ENCODE peak calls at places on chromosome 4, in four cellular contexts. D, C, M and P are unnamed samples.

GRCh38 chr4:63583561-63583960 is 825.7 kb downstream of the TECRL start:
- DNase-seq in D (no peak), C (no peak), M (no peak), P (no peak)

GRCh38 chr4:152735302-152735917 is 44.1 kb downstream of the TIGD4 start:
- DNase-seq in D (peak), C (peak), M (no peak), P (peak)

GRCh38 chr4:83022724-83023427 is 12.1 kb upstream of the COPS4 start:
- DNase-seq in D (no peak), C (no peak), M (no peak), P (no peak)

GRCh38 chr4:31235961-31236360 is 515.8 kb downstream of the PCDH7 start:
- DNase-seq in D (no peak), C (no peak), M (no peak), P (no peak)

GRCh38 chr4:151896880-151897279 is 136.1 kb upstream of the GATB start:
- DNase-seq in D (no peak), C (no peak), M (no peak), P (no peak)

GRCh38 chr4:158193171-158193749 is 17.0 kb upstream of the TMEM144 start:
- DNase-seq in D (peak), C (peak), M (peak), P (no peak)

GRCh38 chr4:157245351-157245750 is 24.8 kb downstream of the GRIA2 start:
- DNase-seq in D (no peak), C (no peak), M (no peak), P (no peak)

GRCh38 chr4:1249731-1250526 is 999 bp upstream of the CTBP1 start:
- DNase-seq in D (peak), C (peak), M (peak), P (no peak)

GRCh38 chr4:102392033-102392744 is 46.9 kb upstream of the SLC39A8 start:
- DNase-seq in D (no peak), C (no peak), M (no peak), P (no peak)

GRCh38 chr4:169215656-169216055 is 55.1 kb downstream of the SH3RF1 start:
- DNase-seq in D (no peak), C (no peak), M (no peak), P (peak)

GRCh38 chr4:106869551-106869950 is 166.6 kb downstream of the DKK2 start:
- DNase-seq in D (no peak), C (no peak), M (no peak), P (no peak)

GRCh38 chr4:147071341-147071740 is 125.7 kb upstream of the TTC29 start:
- DNase-seq in D (no peak), C (no peak), M (no peak), P (no peak)

GRCh38 chr4:71009091-71009490 is 15.6 kb downstream of the DCK start:
- DNase-seq in D (peak), C (no peak), M (no peak), P (no peak)

GRCh38 chr4:113564493-113564892 is 197.0 kb downstream of the CAMK2D start:
- DNase-seq in D (no peak), C (no peak), M (no peak), P (no peak)

GRCh38 chr4:100641326-100641725 is 123.5 kb upstream of the EMCN start:
- DNase-seq in D (no peak), C (no peak), M (no peak), P (no peak)

GRCh38 chr4:2253160-2254084 is 8.5 kb downstream of the MXD4 start:
- DNase-seq in D (peak), C (no peak), M (no peak), P (no peak)

GRCh38 chr4:2251073-2251794 is 9.3 kb upstream of the HAUS3 start:
- DNase-seq in D (peak), C (no peak), M (no peak), P (no peak)

GRCh38 chr4:2250764-2251072 is 8.8 kb upstream of the HAUS3 start:
- DNase-seq in D (peak), C (no peak), M (no peak), P (no peak)

GRCh38 chr4:2252530-2252924 is 9.4 kb downstream of the MXD4 start:
- DNase-seq in D (peak), C (no peak), M (no peak), P (no peak)

DNA sequence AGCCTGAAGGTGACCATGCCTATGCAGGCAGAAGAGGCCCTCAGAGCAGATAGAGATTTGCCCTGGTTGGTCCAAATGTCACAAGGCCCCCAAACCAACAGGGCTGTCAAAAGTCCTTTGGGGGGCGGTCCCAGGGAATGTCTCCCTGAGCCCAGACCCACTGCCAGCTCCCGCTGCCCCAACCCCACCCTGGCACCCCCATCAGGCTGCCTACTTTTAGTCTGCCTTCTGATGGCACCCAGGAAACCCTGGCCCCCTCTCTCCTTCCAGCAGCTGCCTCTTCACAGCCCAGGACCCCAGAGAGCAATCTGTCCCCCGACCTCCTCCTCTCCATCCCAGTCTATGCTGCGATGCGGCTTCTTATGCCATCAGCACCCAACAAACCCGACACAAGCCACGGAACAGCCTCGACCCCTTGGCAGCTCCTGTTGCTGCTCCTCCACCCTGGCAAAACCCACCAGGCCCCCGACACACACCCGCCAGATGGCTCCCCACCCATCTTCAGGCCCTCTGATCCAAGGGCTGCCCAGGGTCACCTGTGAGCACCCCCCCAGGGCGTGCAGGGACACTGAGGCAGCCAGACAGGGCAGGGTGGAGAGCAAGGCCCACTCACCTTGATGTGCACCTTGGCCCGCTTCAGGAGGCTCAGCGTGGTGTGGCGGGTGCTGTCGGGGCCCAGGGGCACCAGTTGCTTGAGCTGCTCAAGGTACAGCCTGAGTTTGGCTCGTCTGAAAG is 9.9 kb downstream of the MXD4 start:
- DNase-seq in D (peak), C (no peak), M (no peak), P (no peak)
- TF ChIP-seq MAX in D (no peak), C (no peak), M (no peak), P (no peak)

DNA sequence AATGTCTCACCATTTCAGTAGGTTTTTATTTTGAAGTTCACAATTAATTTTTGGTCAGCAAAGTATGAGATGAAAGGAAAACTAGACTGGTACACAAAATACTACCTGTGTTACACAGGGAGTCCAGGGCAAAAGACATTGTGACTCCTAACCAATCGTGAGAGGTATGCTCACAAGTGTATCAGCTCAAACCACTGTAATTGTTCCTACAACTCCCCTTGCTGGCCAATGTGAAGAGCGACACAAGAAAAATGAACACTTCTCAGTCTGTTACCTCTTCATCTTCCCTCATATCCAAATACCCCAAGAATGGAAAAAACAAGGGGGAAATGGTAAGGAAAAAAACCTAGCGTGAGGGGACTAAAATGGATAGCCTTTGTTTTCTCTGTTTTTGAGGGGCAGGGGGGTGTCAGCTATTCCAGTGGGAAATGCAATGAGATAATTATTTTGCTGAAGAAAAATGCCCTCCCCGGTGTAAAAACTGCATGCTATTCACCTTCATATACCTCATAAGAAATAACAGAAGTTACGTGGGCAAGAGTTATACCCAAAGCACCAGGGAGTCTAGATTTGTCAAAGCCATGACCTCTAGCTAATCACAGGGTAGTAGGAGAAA is 30.6 kb upstream of the NSUN7 start:
- DNase-seq in D (peak), C (peak), M (no peak), P (peak)
- TF ChIP-seq RCOR1 in D (no peak), C (no peak), M (no peak), P (no peak)

GRCh38 chr4:139470295-139470694 is 16.4 kb downstream of the RAB33B start:
- DNase-seq in D (no peak), C (no peak), M (no peak), P (no peak)

GRCh38 chr4:139469216-139469615 is 15.3 kb downstream of the RAB33B start:
- DNase-seq in D (no peak), C (no peak), M (no peak), P (no peak)

GRCh38 chr4:139461022-139461421 is 7.1 kb downstream of the RAB33B start:
- DNase-seq in D (peak), C (no peak), M (peak), P (no peak)

GRCh38 chr4:139469869-139470268 is 15.9 kb downstream of the RAB33B start:
- DNase-seq in D (no peak), C (no peak), M (no peak), P (no peak)

GRCh38 chr4:139465922-139466321 is 12.0 kb downstream of the RAB33B start:
- DNase-seq in D (no peak), C (no peak), M (no peak), P (no peak)
- TF ChIP-seq MAX in D (no peak), C (no peak), M (no peak), P (no peak)

DNA sequence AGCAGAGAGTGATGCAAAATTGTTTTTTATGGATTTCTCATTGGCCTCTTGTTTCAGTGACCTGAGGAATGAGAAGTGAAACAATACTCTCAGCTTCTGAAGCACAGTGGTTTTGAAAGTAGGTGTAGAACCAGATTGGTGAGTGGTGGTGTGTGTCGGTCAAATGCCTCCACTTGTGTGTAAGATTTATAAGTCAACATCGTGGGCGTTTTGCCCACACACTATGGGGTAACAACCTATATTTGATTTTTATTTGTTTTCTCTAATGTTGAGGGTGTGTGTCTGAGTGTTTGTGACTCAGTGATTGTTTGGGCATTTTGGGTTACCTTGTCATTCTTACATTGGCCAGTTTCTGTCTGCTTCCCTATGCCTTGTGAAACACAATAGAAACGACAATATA is 23.3 kb downstream of the ADGRL3 start:
- DNase-seq in D (no peak), C (no peak), M (no peak), P (no peak)
- TF ChIP-seq RCOR1 in D (no peak), C (no peak), M (no peak), P (no peak)